ENCODE peak calls at places on chromosome X, in ten cellular contexts. One of them, this sample, is unnamed.

GRCh38 chrX:17635231-17635630 is 102.1 kb upstream of the SCML1 start:
- DNase-seq in cardiac fibroblast: peak; percentile 5
- DNase-seq in fibroblast of mammary gland: no peak
- DNase-seq in GM12864: no peak
- DNase-seq in fibroblast of pulmonary artery: peak; percentile 1
- DNase-seq in left lung: no peak
- DNase-seq in A549: peak; percentile 37
- DNase-seq in ovary: no peak
- DNase-seq in fibroblast of lung: peak; percentile 58
- DNase-seq in OCI-LY7: no peak
- DNase-seq in this sample: peak; percentile 12

GRCh38 chrX:17608898-17609297 is 128.4 kb upstream of the SCML1 start:
- DNase-seq in A549: no peak
- DNase-seq in cardiac fibroblast: no peak
- DNase-seq in fibroblast of lung: peak; percentile 6
- DNase-seq in GM12864: no peak
- DNase-seq in left lung: no peak
- DNase-seq in fibroblast of mammary gland: peak; percentile 2
- DNase-seq in OCI-LY7: no peak
- DNase-seq in ovary: no peak
- DNase-seq in fibroblast of pulmonary artery: no peak
- DNase-seq in this sample: no peak

GRCh38 chrX:23699636-23700194 is 32.4 kb downstream of the PRDX4 start:
- DNase-seq in left lung: no peak
- DNase-seq in GM12864: no peak
- DNase-seq in fibroblast of mammary gland: peak; percentile 68
- DNase-seq in ovary: peak; percentile 43
- DNase-seq in cardiac fibroblast: peak; percentile 48
- DNase-seq in fibroblast of lung: peak; percentile 22
- DNase-seq in A549: no peak
- DNase-seq in fibroblast of pulmonary artery: peak; percentile 48
- DNase-seq in OCI-LY7: no peak
- DNase-seq in this sample: peak; percentile 34

GRCh38 chrX:55907968-55908607 is 190.5 kb downstream of the RRAGB start:
- DNase-seq in fibroblast of mammary gland: peak; percentile 23
- DNase-seq in GM12864: peak; percentile 37
- DNase-seq in fibroblast of pulmonary artery: peak; percentile 6
- DNase-seq in fibroblast of lung: peak; percentile 7
- DNase-seq in A549: peak; percentile 4
- DNase-seq in left lung: peak; percentile 76
- DNase-seq in ovary: peak; percentile 50
- DNase-seq in cardiac fibroblast: peak; percentile 7
- DNase-seq in OCI-LY7: no peak
- DNase-seq in this sample: peak; percentile 12

GRCh38 chrX:39144965-39145364 is 343.7 kb downstream of the MID1IP1 start:
- DNase-seq in fibroblast of pulmonary artery: no peak
- DNase-seq in ovary: no peak
- DNase-seq in GM12864: no peak
- DNase-seq in left lung: no peak
- DNase-seq in OCI-LY7: peak; percentile 69
- DNase-seq in cardiac fibroblast: no peak
- DNase-seq in A549: no peak
- DNase-seq in fibroblast of mammary gland: peak; percentile 17
- DNase-seq in fibroblast of lung: no peak
- DNase-seq in this sample: no peak

GRCh38 chrX:19673334-19674040 is 158.2 kb upstream of the MAP3K15 start:
- DNase-seq in A549: peak; percentile 93
- DNase-seq in OCI-LY7: no peak
- DNase-seq in fibroblast of lung: peak; percentile 95
- DNase-seq in fibroblast of mammary gland: peak; percentile 95
- DNase-seq in left lung: peak; percentile 80
- DNase-seq in fibroblast of pulmonary artery: peak; percentile 95
- DNase-seq in ovary: peak; percentile 58
- DNase-seq in GM12864: no peak
- DNase-seq in cardiac fibroblast: peak; percentile 95
- DNase-seq in this sample: peak; percentile 93

GRCh38 chrX:149383852-149384251 is 121.3 kb downstream of the IDS start:
- DNase-seq in fibroblast of lung: no peak
- DNase-seq in OCI-LY7: no peak
- DNase-seq in ovary: no peak
- DNase-seq in fibroblast of pulmonary artery: no peak
- DNase-seq in GM12864: no peak
- DNase-seq in left lung: no peak
- DNase-seq in cardiac fibroblast: no peak
- DNase-seq in fibroblast of mammary gland: no peak
- DNase-seq in A549: no peak
- DNase-seq in this sample: no peak

GRCh38 chrX:14899607-14900006 is 26.4 kb downstream of the MOSPD2 start:
- DNase-seq in fibroblast of lung: peak; percentile 72
- DNase-seq in cardiac fibroblast: peak; percentile 45
- DNase-seq in left lung: no peak
- DNase-seq in A549: peak; percentile 22
- DNase-seq in OCI-LY7: no peak
- DNase-seq in ovary: no peak
- DNase-seq in GM12864: no peak
- DNase-seq in fibroblast of mammary gland: peak; percentile 70
- DNase-seq in fibroblast of pulmonary artery: peak; percentile 64
- DNase-seq in this sample: peak; percentile 50

GRCh38 chrX:152989292-152989658 is 4.6 kb downstream of the PNMA5 start:
- DNase-seq in OCI-LY7: no peak
- DNase-seq in left lung: no peak
- DNase-seq in fibroblast of lung: no peak
- DNase-seq in fibroblast of mammary gland: peak; percentile 17
- DNase-seq in A549: no peak
- DNase-seq in fibroblast of pulmonary artery: peak; percentile 18
- DNase-seq in GM12864: peak; percentile 7
- DNase-seq in ovary: no peak
- DNase-seq in cardiac fibroblast: peak; percentile 27
- DNase-seq in this sample: peak; percentile 10

GRCh38 chrX:65601530-65602281 is 65.7 kb upstream of the MSN start:
- DNase-seq in GM12864: no peak
- DNase-seq in cardiac fibroblast: peak; percentile 94
- DNase-seq in fibroblast of pulmonary artery: peak; percentile 96
- DNase-seq in A549: peak; percentile 28
- DNase-seq in fibroblast of lung: peak; percentile 85
- DNase-seq in left lung: peak; percentile 75
- DNase-seq in ovary: peak; percentile 70
- DNase-seq in OCI-LY7: peak; percentile 11
- DNase-seq in fibroblast of mammary gland: peak; percentile 91
- DNase-seq in this sample: peak; percentile 75

GRCh38 chrX:119069128-119069527 is 3.7 kb upstream of the CT47C1 start:
- DNase-seq in OCI-LY7: no peak
- DNase-seq in cardiac fibroblast: no peak
- DNase-seq in left lung: no peak
- DNase-seq in A549: no peak
- DNase-seq in GM12864: no peak
- DNase-seq in fibroblast of lung: no peak
- DNase-seq in ovary: no peak
- DNase-seq in fibroblast of pulmonary artery: no peak
- DNase-seq in fibroblast of mammary gland: no peak
- DNase-seq in this sample: no peak

GRCh38 chrX:112687189-112687691 is 7.5 kb upstream of the LHFPL1 start:
- DNase-seq in fibroblast of pulmonary artery: peak; percentile 50
- DNase-seq in GM12864: no peak
- DNase-seq in A549: no peak
- DNase-seq in fibroblast of lung: peak; percentile 25
- DNase-seq in fibroblast of mammary gland: peak; percentile 73
- DNase-seq in cardiac fibroblast: peak; percentile 53
- DNase-seq in left lung: no peak
- DNase-seq in OCI-LY7: no peak
- DNase-seq in ovary: no peak
- DNase-seq in this sample: peak; percentile 7
- TF ChIP-seq CTCF in fibroblast of pulmonary artery: no peak
- TF ChIP-seq CTCF in GM12864: no peak
- TF ChIP-seq CTCF in A549: no peak
- TF ChIP-seq CTCF in fibroblast of lung: no peak
- TF ChIP-seq CTCF in fibroblast of mammary gland: no peak
- TF ChIP-seq CTCF in cardiac fibroblast: no peak
- TF ChIP-seq CTCF in left lung: no peak
- TF ChIP-seq CTCF in OCI-LY7: no peak
- TF ChIP-seq CTCF in ovary: no peak
- TF ChIP-seq CTCF in this sample: no peak

DNA sequence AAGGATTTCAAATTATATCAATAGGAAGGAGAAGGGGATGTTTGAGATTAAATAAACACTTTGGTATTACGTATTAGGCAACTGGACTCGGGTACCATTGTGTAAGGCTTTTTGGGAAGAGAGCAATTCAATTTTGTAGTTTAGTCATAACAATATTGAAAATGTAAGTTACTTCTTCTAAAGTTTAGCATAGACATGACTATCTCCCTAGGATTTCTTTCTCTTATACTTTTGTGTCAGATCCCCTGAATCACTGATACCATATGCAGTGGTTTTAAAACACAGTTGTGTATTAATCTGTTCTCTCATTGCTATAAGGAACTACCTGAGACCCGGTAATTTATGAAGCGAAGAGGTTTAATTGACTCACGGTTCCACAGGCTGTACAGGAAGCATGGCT is 123.9 kb upstream of the FAM9C start:
- DNase-seq in fibroblast of lung: no peak
- DNase-seq in left lung: no peak
- DNase-seq in fibroblast of mammary gland: no peak
- DNase-seq in cardiac fibroblast: no peak
- DNase-seq in GM12864: no peak
- DNase-seq in OCI-LY7: no peak
- DNase-seq in A549: no peak
- DNase-seq in ovary: no peak
- DNase-seq in fibroblast of pulmonary artery: no peak
- DNase-seq in this sample: no peak
- H3K4me3 ChIP-seq in fibroblast of lung: no peak overlapping the region
- H3K4me3 ChIP-seq in left lung: no peak overlapping the region
- H3K4me3 ChIP-seq in fibroblast of mammary gland: no peak overlapping the region
- H3K4me3 ChIP-seq in cardiac fibroblast: no peak overlapping the region
- H3K4me3 ChIP-seq in GM12864: no peak overlapping the region
- H3K4me3 ChIP-seq in OCI-LY7: no peak overlapping the region
- H3K4me3 ChIP-seq in A549: no peak overlapping the region
- H3K4me3 ChIP-seq in ovary: no peak overlapping the region
- H3K4me3 ChIP-seq in fibroblast of pulmonary artery: no peak overlapping the region
- H3K4me3 ChIP-seq in this sample: no peak overlapping the region

DNA sequence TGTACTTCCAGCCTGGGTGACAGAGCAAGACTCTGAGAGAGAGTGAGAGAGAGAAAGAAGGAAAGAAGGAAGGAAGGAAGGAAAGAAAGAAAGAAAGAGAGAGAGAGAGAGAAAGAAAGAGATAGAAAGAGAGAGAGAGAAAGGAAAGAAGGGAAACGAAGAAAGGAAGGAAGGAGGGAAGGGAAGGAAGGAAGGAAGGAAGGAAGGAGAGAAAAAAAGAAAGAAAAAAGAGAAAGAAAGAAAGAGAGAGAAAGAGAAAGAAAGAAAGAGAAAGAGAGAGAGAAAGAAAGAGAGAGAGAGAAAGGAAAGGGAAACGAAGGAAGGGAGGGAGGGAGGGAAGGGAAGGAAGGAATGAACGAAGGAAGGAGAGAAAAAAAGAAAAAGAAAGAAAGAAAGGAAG is 238.6 kb downstream of the ASMT start:
- DNase-seq in A549: no peak
- DNase-seq in fibroblast of lung: no peak
- DNase-seq in fibroblast of mammary gland: no peak
- DNase-seq in GM12864: no peak
- DNase-seq in fibroblast of pulmonary artery: no peak
- DNase-seq in cardiac fibroblast: no peak
- DNase-seq in ovary: no peak
- DNase-seq in left lung: no peak
- DNase-seq in OCI-LY7: no peak
- DNase-seq in this sample: no peak
- TF ChIP-seq CTCF in A549: no peak
- TF ChIP-seq CTCF in fibroblast of lung: no peak
- TF ChIP-seq CTCF in fibroblast of mammary gland: no peak
- TF ChIP-seq CTCF in GM12864: no peak
- TF ChIP-seq CTCF in fibroblast of pulmonary artery: no peak
- TF ChIP-seq CTCF in cardiac fibroblast: no peak
- TF ChIP-seq CTCF in ovary: no peak
- TF ChIP-seq CTCF in left lung: no peak
- TF ChIP-seq CTCF in OCI-LY7: no peak
- TF ChIP-seq CTCF in this sample: no peak

GRCh38 chrX:12979630-12980015 is 4.7 kb downstream of the TMSB4X start:
- DNase-seq in left lung: no peak
- DNase-seq in fibroblast of mammary gland: peak; percentile 41
- DNase-seq in ovary: no peak
- DNase-seq in fibroblast of pulmonary artery: no peak
- DNase-seq in OCI-LY7: no peak
- DNase-seq in fibroblast of lung: peak; percentile 10
- DNase-seq in GM12864: no peak
- DNase-seq in cardiac fibroblast: no peak
- DNase-seq in A549: no peak
- DNase-seq in this sample: peak; percentile 57

GRCh38 chrX:12978205-12979010 is 3.5 kb downstream of the TMSB4X start:
- DNase-seq in fibroblast of lung: peak; percentile 84
- DNase-seq in fibroblast of mammary gland: peak; percentile 91
- DNase-seq in fibroblast of pulmonary artery: peak; percentile 85
- DNase-seq in cardiac fibroblast: peak; percentile 88
- DNase-seq in OCI-LY7: peak; percentile 79
- DNase-seq in left lung: peak; percentile 77
- DNase-seq in GM12864: no peak
- DNase-seq in ovary: peak; percentile 36
- DNase-seq in A549: peak; percentile 81
- DNase-seq in this sample: peak; percentile 91

GRCh38 chrX:12977761-12978204 is 2.9 kb downstream of the TMSB4X start:
- DNase-seq in fibroblast of lung: no peak
- DNase-seq in A549: no peak
- DNase-seq in cardiac fibroblast: no peak
- DNase-seq in fibroblast of pulmonary artery: no peak
- DNase-seq in OCI-LY7: no peak
- DNase-seq in ovary: no peak
- DNase-seq in left lung: no peak
- DNase-seq in fibroblast of mammary gland: no peak
- DNase-seq in GM12864: no peak
- DNase-seq in this sample: no peak

GRCh38 chrX:12981880-12982279 is 7.0 kb downstream of the TMSB4X start:
- DNase-seq in A549: no peak
- DNase-seq in left lung: no peak
- DNase-seq in GM12864: no peak
- DNase-seq in fibroblast of pulmonary artery: no peak
- DNase-seq in fibroblast of mammary gland: no peak
- DNase-seq in ovary: no peak
- DNase-seq in fibroblast of lung: no peak
- DNase-seq in OCI-LY7: no peak
- DNase-seq in cardiac fibroblast: no peak
- DNase-seq in this sample: no peak

DNA sequence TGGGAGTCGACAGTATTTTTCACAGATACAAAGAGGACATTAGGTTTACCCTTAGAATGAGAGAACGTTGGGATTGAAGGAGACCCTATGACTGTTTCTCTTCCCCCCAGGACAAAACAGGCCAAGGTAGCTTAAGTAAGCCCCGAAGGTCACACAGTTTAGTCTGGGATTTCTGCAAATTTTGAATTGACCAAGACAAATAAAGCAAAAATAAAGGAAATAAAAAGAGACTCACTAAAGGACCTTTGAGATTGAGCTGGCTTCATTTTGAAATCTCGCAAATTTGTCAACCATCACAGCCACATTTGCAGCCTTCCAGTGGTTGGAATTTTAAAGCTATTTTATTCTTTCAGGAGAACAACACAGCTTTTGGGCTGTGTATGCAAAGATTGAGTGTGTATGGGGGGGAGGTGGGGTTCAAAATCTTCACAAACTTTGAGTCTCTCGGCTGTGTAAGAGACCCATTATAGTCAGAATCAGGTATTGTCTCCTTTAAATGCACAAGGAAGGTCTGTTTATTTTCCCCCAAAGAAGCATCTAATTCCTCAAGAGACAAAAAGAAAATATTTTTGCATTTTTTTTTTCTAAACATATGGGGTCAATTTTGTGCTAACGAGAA is 4.2 kb downstream of the TMSB4X start:
- DNase-seq in fibroblast of pulmonary artery: no peak
- DNase-seq in GM12864: no peak
- DNase-seq in ovary: no peak
- DNase-seq in cardiac fibroblast: no peak
- DNase-seq in A549: no peak
- DNase-seq in fibroblast of mammary gland: peak; percentile 89
- DNase-seq in OCI-LY7: no peak
- DNase-seq in left lung: no peak
- DNase-seq in fibroblast of lung: no peak
- DNase-seq in this sample: no peak
- H3K4me3 ChIP-seq in fibroblast of pulmonary artery: no peak overlapping the region
- H3K4me3 ChIP-seq in GM12864: no peak overlapping the region
- H3K4me3 ChIP-seq in ovary: no peak overlapping the region
- H3K4me3 ChIP-seq in cardiac fibroblast: no peak overlapping the region
- H3K4me3 ChIP-seq in A549: no peak overlapping the region
- H3K4me3 ChIP-seq in fibroblast of mammary gland: no peak overlapping the region
- H3K4me3 ChIP-seq in OCI-LY7: peak overlapping the region; percentile 99
- H3K4me3 ChIP-seq in left lung: no peak overlapping the region
- H3K4me3 ChIP-seq in fibroblast of lung: no peak overlapping the region
- H3K4me3 ChIP-seq in this sample: no peak overlapping the region